ENCODE peak calls at places on chromosomes 4 and X, in eight cellular contexts. U is cerebellum; W is NCI-H1105 treated with DMSO at 0.1 percent for 48 hours; P is glutamatergic neuron; Q is anterior cingulate cortex; B is T-helper 1 cell; R is activated CD4-positive, alpha-beta T cell treated with anti-CD3 and anti-CD28 coated beads, Interleukin-2, amount 10 ng/mL, durations not matched to agents 7 days and 5 days; H is naive thymus-derived CD8-positive, alpha-beta T cell. J is an unnamed sample.

GRCh38 chrX:118698516-118699247 is 28.7 kb upstream of the IL13RA1 start:
- DNase-seq in U (no peak), P (no peak), Q (no peak), W (no peak), H (no peak), R (no peak), B (no peak), J (no peak)

GRCh38 chr4:35465096-35465495 is 779.2 kb downstream of the ARAP2 start:
- DNase-seq in U (no peak), H (no peak), W (peak; percentile 21), R (no peak), Q (no peak), B (no peak), P (no peak), J (no peak)

GRCh38 chrX:45774961-45775360 is 574.3 kb upstream of the DIPK2B start:
- DNase-seq in B (no peak), Q (no peak), U (no peak), W (no peak), P (no peak), H (no peak), R (no peak), J (no peak)

GRCh38 chr4:74531952-74532794 is 87.2 kb downstream of the AREG start:
- DNase-seq in B (no peak), H (peak; percentile 19), W (peak; percentile 59), Q (peak; percentile 11), R (peak; percentile 10), U (no peak), P (no peak), J (no peak)

GRCh38 chr4:85837334-85837733 is 362.4 kb downstream of the ARHGAP24 start:
- DNase-seq in P (no peak), R (no peak), U (no peak), B (no peak), H (no peak), W (no peak), Q (no peak), J (no peak)

GRCh38 chr4:960140-960735 is 13.1 kb downstream of the DGKQ start:
- DNase-seq in U (no peak), B (no peak), Q (no peak), P (no peak), H (no peak), W (no peak), R (no peak), J (no peak)

GRCh38 chrX:11929476-11929875 is 171.4 kb downstream of the MSL3 start:
- DNase-seq in P (no peak), Q (no peak), B (no peak), R (no peak), U (no peak), W (no peak), H (no peak), J (no peak)

GRCh38 chr4:180330521-180330920 is 1912.7 kb upstream of the TENM3 start:
- DNase-seq in W (no peak), H (no peak), P (no peak), Q (no peak), U (no peak), B (no peak), R (no peak), J (no peak)

GRCh38 chr4:117560329-117560728 is 474.0 kb upstream of the NDST3 start:
- DNase-seq in H (no peak), P (no peak), R (no peak), U (no peak), B (no peak), Q (no peak), W (no peak), J (no peak)

GRCh38 chr4:1318046-1318375 is 28.3 kb downstream of the MAEA start:
- DNase-seq in Q (no peak), W (no peak), P (no peak), R (no peak), B (no peak), U (no peak), H (no peak), J (no peak)

GRCh38 chrX:105701310-105702052 is 120.9 kb upstream of the NRK start:
- DNase-seq in H (no peak), P (no peak), W (peak; percentile 14), Q (no peak), R (no peak), U (no peak), B (no peak), J (no peak)

GRCh38 chrX:115625577-115626301 is 64.8 kb downstream of the PLS3 start:
- DNase-seq in W (no peak), P (no peak), Q (peak; percentile 1), H (no peak), R (no peak), B (no peak), U (no peak), J (no peak)

GRCh38 chr4:183600189-183600685 is 58.7 kb downstream of the RWDD4 start:
- DNase-seq in B (no peak), U (no peak), H (peak; percentile 7), W (no peak), Q (no peak), R (no peak), P (no peak), J (no peak)

GRCh38 chrX:39759526-39760224 is 338.1 kb downstream of the BCOR start:
- DNase-seq in Q (peak; percentile 9), R (no peak), B (no peak), H (no peak), U (no peak), W (peak; percentile 41), P (no peak), J (no peak)

GRCh38 chr4:128589384-128589957 is 220.0 kb upstream of the JADE1 start:
- DNase-seq in H (no peak), B (no peak), R (no peak), W (no peak), P (no peak), U (no peak), Q (no peak), J (no peak)

GRCh38 chr4:145279122-145279960 is 99.0 kb upstream of the OTUD4 start:
- DNase-seq in P (no peak), H (no peak), B (no peak), Q (no peak), W (no peak), U (no peak), R (no peak), J (no peak)

GRCh38 chr4:110609044-110609750 is 13.7 kb downstream of the PITX2 start:
- DNase-seq in Q (no peak), P (no peak), W (no peak), H (no peak), R (no peak), U (no peak), B (no peak), J (no peak)

GRCh38 chr4:92035666-92036065 is 268.1 kb upstream of the GRID2 start:
- DNase-seq in P (no peak), B (no peak), W (no peak), U (no peak), H (no peak), R (no peak), Q (no peak), J (no peak)

GRCh38 chr4:80265571-80266266 is 745 bp upstream of the FGF5 start:
- DNase-seq in B (no peak), U (no peak), R (no peak), P (no peak), Q (no peak), H (no peak), W (peak; percentile 4), J (no peak)

GRCh38 chrX:103503853-103504207 is 15.5 kb downstream of the RAB40A start:
- DNase-seq in P (no peak), U (no peak), Q (no peak), B (no peak), H (no peak), W (no peak), R (no peak), J (no peak)

GRCh38 chr4:8188743-8189550 is 10.1 kb upstream of the SH3TC1 start:
- DNase-seq in W (peak; percentile 93), P (peak; percentile 28), U (peak; percentile 73), H (no peak), B (no peak), Q (peak; percentile 20), R (no peak), J (no peak)

GRCh38 chrX:16082470-16083085 is 40.8 kb upstream of the GRPR start:
- DNase-seq in U (no peak), H (no peak), B (no peak), R (no peak), P (no peak), W (no peak), Q (no peak), J (no peak)

GRCh38 chrX:133150730-133151129 is 53.8 kb upstream of the USP26 start:
- DNase-seq in Q (no peak), R (no peak), W (no peak), B (no peak), H (no peak), P (no peak), U (no peak), J (no peak)

GRCh38 chrX:121322159-121322558 is 274.7 kb downstream of the GLUD2 start:
- DNase-seq in P (no peak), U (no peak), B (no peak), W (no peak), R (no peak), H (no peak), Q (no peak), J (no peak)

GRCh38 chr4:114077610-114078009 is 98.2 kb upstream of the ARSJ start:
- DNase-seq in Q (no peak), W (no peak), R (no peak), U (no peak), H (no peak), B (no peak), P (no peak), J (no peak)

GRCh38 chr4:175440776-175441175 is 371.3 kb downstream of the GPM6A start:
- DNase-seq in B (no peak), W (no peak), Q (no peak), U (no peak), P (no peak), H (no peak), R (no peak), J (no peak)

GRCh38 chrX:108001218-108001814 is 19.1 kb upstream of the TEX13B start:
- DNase-seq in P (no peak), U (no peak), Q (no peak), H (peak; percentile 23), B (no peak), R (peak; percentile 31), W (peak; percentile 72), J (peak; percentile 8)

GRCh38 chr4:147526272-147526654 is 45.4 kb downstream of the EDNRA start:
- DNase-seq in W (no peak), Q (no peak), B (no peak), H (no peak), P (no peak), R (no peak), U (no peak), J (no peak)

GRCh38 chrX:28638775-28639174 is 51.5 kb downstream of the IL1RAPL1 start:
- DNase-seq in P (no peak), R (no peak), Q (no peak), B (no peak), W (no peak), U (no peak), H (no peak), J (no peak)

GRCh38 chr4:108166441-108167315 is 2.1 kb downstream of the LEF1 start:
- DNase-seq in B (no peak), H (peak; percentile 72), Q (no peak), R (peak; percentile 75), P (peak; percentile 61), U (no peak), W (peak; percentile 54), J (peak; percentile 73)

GRCh38 chr4:139794158-139794954 is 128.7 kb downstream of the MGST2 start:
- DNase-seq in P (no peak), W (no peak), B (no peak), H (no peak), Q (no peak), U (no peak), R (no peak), J (no peak)

GRCh38 chr4:188934320-188934975 is 795.2 kb downstream of the TRIML1 start:
- DNase-seq in Q (no peak), U (no peak), W (no peak), R (no peak), B (no peak), H (no peak), P (no peak), J (no peak)

GRCh38 chrX:29295987-29296680 is 708.9 kb downstream of the IL1RAPL1 start:
- DNase-seq in W (no peak), U (no peak), P (no peak), H (no peak), Q (no peak), B (no peak), R (no peak), J (no peak)

GRCh38 chr4:150982557-150983233 is 32.4 kb downstream of the LRBA start:
- DNase-seq in B (no peak), Q (no peak), H (no peak), U (no peak), R (no peak), P (no peak), W (no peak), J (no peak)